ENCODE peak calls at places on chromosomes 5 and 9, in eight cellular contexts. T is cardiac muscle cell; W is heart right ventricle; A is CD4-positive, alpha-beta T cell; Y is tibial artery; S is GM10248; X is cardiac fibroblast; B is type B pancreatic cell. R is an unnamed sample.

GRCh38 chr5:141867139-141867538 is 11.1 kb downstream of the PCDH1 start:
- DNase-seq in T (no peak), W (no peak), A (no peak), Y (no peak), S (no peak), X (no peak), B (no peak), R (no peak)

GRCh38 chr9:109817146-109817845 is 37.3 kb downstream of the PALM2AKAP2 start:
- DNase-seq in T (peak; percentile 30), W (no peak), A (no peak), Y (no peak), S (no peak), X (peak; percentile 36), B (no peak), R (peak; percentile 47)

GRCh38 chr9:95773061-95773433 is 102.4 kb upstream of the ERCC6L2 start:
- DNase-seq in T (peak; percentile 80), W (no peak), A (no peak), Y (no peak), S (no peak), X (peak; percentile 67), B (no peak), R (peak; percentile 86)

GRCh38 chr9:35847786-35848185 is 18.8 kb downstream of the TMEM8B start:
- DNase-seq in T (no peak), W (no peak), A (no peak), Y (peak; percentile 5), S (no peak), X (no peak), B (no peak), R (no peak)

GRCh38 chr5:168611163-168611562 is 32.0 kb upstream of the PANK3 start:
- DNase-seq in T (no peak), W (no peak), A (no peak), Y (no peak), S (no peak), X (peak; percentile 11), B (no peak), R (no peak)

GRCh38 chr9:129630967-129631672 is 5.2 kb downstream of the NTMT1 start:
- DNase-seq in T (no peak), W (no peak), A (no peak), Y (no peak), S (no peak), X (no peak), B (no peak), R (no peak)

GRCh38 chr5:151026088-151026487 is 5.7 kb downstream of the GPX3 start:
- DNase-seq in T (no peak), W (no peak), A (no peak), Y (peak; percentile 39), S (no peak), X (no peak), B (no peak), R (no peak)

GRCh38 chr5:176665517-176665916 is 18.2 kb downstream of the TSPAN17 start:
- DNase-seq in T (no peak), W (no peak), A (no peak), Y (no peak), S (no peak), X (no peak), B (no peak), R (no peak)

GRCh38 chr9:90054810-90055209 is 450.0 kb downstream of the GADD45G start:
- DNase-seq in T (no peak), W (no peak), A (no peak), Y (no peak), S (no peak), X (no peak), B (no peak), R (no peak)

GRCh38 chr5:175483337-175483736 is 5.0 kb downstream of the SFXN1 start:
- DNase-seq in T (no peak), W (no peak), A (no peak), Y (no peak), S (no peak), X (no peak), B (no peak), R (no peak)

DNA sequence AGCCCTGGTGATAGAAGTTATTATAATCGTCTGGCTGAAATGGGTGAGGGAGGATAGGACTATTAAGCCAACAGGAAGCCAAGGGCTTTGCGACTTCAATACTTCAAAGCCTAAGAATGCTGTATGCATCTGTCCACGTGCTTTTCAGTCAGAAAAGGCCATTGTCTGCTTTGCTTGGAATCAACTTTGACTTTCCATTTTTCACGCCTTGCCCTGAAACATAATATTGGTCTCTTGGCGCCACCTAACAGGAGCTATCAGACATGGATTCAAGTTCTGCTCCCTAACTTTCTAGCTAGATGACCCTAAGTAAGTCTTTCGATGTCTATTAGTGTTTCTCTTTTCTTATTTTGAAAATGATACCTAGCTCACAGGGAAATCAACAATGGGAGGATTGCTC is 572.6 kb downstream of the TLR4 start:
- DNase-seq in T (no peak), W (no peak), A (no peak), Y (no peak), S (no peak), X (no peak), B (no peak), R (no peak)
- TF ChIP-seq CTCF in T (no peak), W (no peak), A (no peak), Y (no peak), S (no peak), X (no peak), B (no peak), R (no peak)

GRCh38 chr5:68749076-68749475 is 344.7 kb upstream of the SLC30A5 start:
- DNase-seq in T (no peak), W (no peak), A (no peak), Y (no peak), S (no peak), X (no peak), B (no peak), R (no peak)

GRCh38 chr5:68746220-68747076 is 347.4 kb upstream of the SLC30A5 start:
- DNase-seq in T (no peak), W (no peak), A (no peak), Y (no peak), S (no peak), X (no peak), B (no peak), R (no peak)

GRCh38 chr5:68744196-68744595 is 349.6 kb upstream of the SLC30A5 start:
- DNase-seq in T (no peak), W (no peak), A (no peak), Y (no peak), S (no peak), X (no peak), B (no peak), R (no peak)

GRCh38 chr5:68747077-68747420 is 346.8 kb upstream of the SLC30A5 start:
- DNase-seq in T (no peak), W (no peak), A (no peak), Y (no peak), S (no peak), X (no peak), B (no peak), R (no peak)

GRCh38 chr5:68745459-68745858 is 348.4 kb upstream of the SLC30A5 start:
- DNase-seq in T (peak; percentile 58), W (no peak), A (no peak), Y (no peak), S (no peak), X (peak; percentile 55), B (no peak), R (peak; percentile 47)
- TF ChIP-seq CTCF in T (peak; percentile 54), W (peak; percentile 17), A (no peak), Y (peak; percentile 6), S (peak; percentile 37), X (peak; percentile 23), B (peak; percentile 48), R (peak; percentile 39)

DNA sequence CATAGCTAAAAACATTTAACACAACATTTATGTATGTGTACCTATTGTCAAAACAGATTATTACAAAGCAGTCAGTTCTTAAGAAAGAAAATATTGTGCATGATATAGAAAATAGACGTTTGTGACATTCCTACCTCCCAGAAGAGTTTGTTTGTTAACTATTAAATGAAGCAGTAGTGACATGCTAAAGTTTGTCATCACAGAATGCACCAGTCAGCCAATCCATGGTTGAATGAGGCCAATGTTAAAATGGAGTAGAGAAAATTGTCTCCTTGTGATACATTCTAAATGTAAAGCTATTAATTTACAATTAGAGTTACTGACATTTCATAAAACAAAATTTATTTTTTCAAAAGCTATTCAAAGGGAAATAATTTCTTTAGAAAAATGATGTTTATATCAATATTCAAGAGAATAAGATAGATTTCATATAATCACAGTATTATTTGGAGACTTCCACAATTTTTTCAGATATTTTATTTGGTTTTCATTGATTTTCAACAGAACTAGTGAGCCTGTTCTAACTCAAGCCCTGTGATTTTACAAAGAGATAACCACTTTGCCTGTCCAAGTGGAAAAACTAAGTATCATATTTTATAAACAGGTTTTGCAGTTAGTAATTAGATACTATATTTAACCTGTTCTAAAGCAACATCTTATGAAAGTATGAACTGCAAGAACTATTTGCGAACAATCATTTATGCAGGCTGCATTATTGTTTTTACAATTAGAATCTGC is 176.8 kb downstream of the ISL1 start:
- DNase-seq in T (no peak), W (no peak), A (no peak), Y (no peak), S (no peak), X (no peak), B (no peak), R (no peak)
- TF ChIP-seq CTCF in T (no peak), W (no peak), A (no peak), Y (no peak), S (no peak), X (no peak), B (no peak), R (no peak)

DNA sequence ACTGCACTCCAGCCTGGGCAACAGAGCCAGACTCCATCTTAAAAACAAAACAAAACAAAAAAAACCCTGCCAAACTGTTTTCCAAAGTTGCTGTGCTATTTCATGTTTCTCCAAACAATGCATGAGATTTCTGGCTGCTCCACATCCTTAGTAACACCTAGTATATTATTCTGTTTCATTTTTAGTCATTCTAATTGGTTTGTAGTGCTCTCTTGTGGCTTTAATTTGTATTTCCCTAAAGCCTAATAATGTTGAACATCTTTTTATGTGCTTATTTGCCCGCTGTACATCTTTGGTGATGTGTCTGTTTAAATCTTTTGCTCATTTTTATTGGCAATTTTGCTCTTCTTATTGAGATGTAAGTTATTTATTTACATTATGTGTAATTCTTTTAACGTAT is 18.4 kb upstream of the TTC1 start:
- DNase-seq in T (peak; percentile 20), W (no peak), A (no peak), Y (no peak), S (no peak), X (peak; percentile 24), B (no peak), R (peak; percentile 35)
- TF ChIP-seq CTCF in T (peak; percentile 2), W (no peak), A (no peak), Y (no peak), S (no peak), X (no peak), B (peak; percentile 35), R (peak; percentile 23)

R was measured in fibroblast of the aortic adventitia.